ENCODE peak calls at places on chromosome 20, in eight cellular contexts. I is stomach, J is colonic mucosa, A is neural progenitor cell, B is B cell, U is OCI-LY7, G is lower leg skin, D is nephron progenitor cell. Q is an unnamed sample.

GRCh38 chr20:6744171-6744570 is 23.3 kb upstream of the BMP2 start:
- DNase-seq in I (no peak), J (no peak), A (no peak), B (no peak), U (no peak), G (no peak), D (no peak), Q (no peak)

GRCh38 chr20:19605759-19606158 is 152.3 kb upstream of the RIN2 start:
- DNase-seq in I (no peak), J (no peak), A (no peak), B (no peak), U (no peak), G (no peak), D (no peak), Q (no peak)

GRCh38 chr20:19806806-19807691 is 49.0 kb downstream of the RIN2 start:
- DNase-seq in I (no peak), J (no peak), A (no peak), B (no peak), U (no peak), G (no peak), D (no peak), Q (no peak)

GRCh38 chr20:50267041-50267865 is 76.6 kb downstream of the CEBPB start:
- DNase-seq in I (peak), J (peak), A (peak), B (no peak), U (no peak), G (peak), D (no peak), Q (no peak)

GRCh38 chr20:16245879-16246278 is 327.4 kb downstream of the KIF16B start:
- DNase-seq in I (no peak), J (no peak), A (no peak), B (no peak), U (no peak), G (no peak), D (no peak), Q (no peak)

GRCh38 chr20:10558635-10559187 is 115.1 kb downstream of the JAG1 start:
- DNase-seq in I (no peak), J (no peak), A (no peak), B (no peak), U (no peak), G (no peak), D (no peak), Q (no peak)

GRCh38 chr20:41786158-41786557 is 168.0 kb upstream of the CHD6 start:
- DNase-seq in I (no peak), J (no peak), A (no peak), B (no peak), U (no peak), G (no peak), D (no peak), Q (no peak)

GRCh38 chr20:52923123-52923543 is 49.0 kb upstream of the TSHZ2 start:
- DNase-seq in I (no peak), J (no peak), A (peak), B (no peak), U (no peak), G (no peak), D (no peak), Q (no peak)

GRCh38 chr20:14478126-14478525 is 140.7 kb upstream of the FLRT3 start:
- DNase-seq in I (no peak), J (no peak), A (no peak), B (no peak), U (no peak), G (no peak), D (no peak), Q (no peak)

GRCh38 chr20:62350098-62350628 is 16.9 kb downstream of the LAMA5 start:
- DNase-seq in I (peak), J (peak), A (no peak), B (no peak), U (no peak), G (no peak), D (no peak), Q (no peak)

GRCh38 chr20:36866681-36867485 is 9.1 kb upstream of the TLDC2 start:
- DNase-seq in I (no peak), J (no peak), A (no peak), B (no peak), U (peak), G (no peak), D (no peak), Q (no peak)

GRCh38 chr20:20184149-20184548 is 131.8 kb downstream of the CFAP61 start:
- DNase-seq in I (no peak), J (no peak), A (no peak), B (no peak), U (no peak), G (no peak), D (no peak), Q (no peak)

GRCh38 chr20:40563296-40563950 is 125.6 kb downstream of the MAFB start:
- DNase-seq in I (peak), J (peak), A (no peak), B (no peak), U (no peak), G (peak), D (no peak), Q (no peak)

GRCh38 chr20:50366270-50367103 is 143.7 kb upstream of the PTPN1 start:
- DNase-seq in I (peak), J (peak), A (no peak), B (no peak), U (no peak), G (no peak), D (no peak), Q (no peak)

GRCh38 chr20:11553603-11554002 is 364.1 kb upstream of the BTBD3 start:
- DNase-seq in I (no peak), J (no peak), A (no peak), B (no peak), U (no peak), G (no peak), D (no peak), Q (no peak)

DNA sequence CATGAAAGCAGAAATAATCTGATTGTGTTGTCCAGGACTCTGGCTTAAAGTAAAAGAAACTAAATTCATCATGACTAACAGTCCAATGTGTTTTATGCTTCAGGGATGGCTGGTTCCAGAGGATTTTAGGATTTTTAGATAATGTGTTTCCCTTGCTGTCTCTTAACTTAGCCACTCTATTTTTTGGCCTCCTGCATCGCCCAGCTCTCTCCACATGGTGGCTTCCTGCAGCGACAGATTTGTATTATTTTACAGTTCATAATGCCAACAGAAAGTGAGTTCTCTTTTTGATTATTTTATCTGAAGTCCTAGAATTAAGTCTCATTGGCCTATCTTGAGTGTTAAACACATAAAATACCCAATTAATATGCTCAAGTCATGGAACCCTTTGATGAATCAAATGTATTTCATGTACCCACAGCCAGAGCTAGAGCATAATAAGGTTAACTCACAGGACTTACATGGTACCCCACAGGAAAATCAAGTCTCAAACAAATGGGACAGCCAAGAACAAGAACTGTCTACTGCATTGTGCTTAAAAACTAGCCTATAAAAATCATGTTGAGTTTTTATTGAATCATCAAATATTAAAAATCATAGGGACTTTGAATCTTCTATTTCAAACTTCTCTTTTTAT is 582.5 kb downstream of the DOK5 start:
- DNase-seq in I (no peak), J (no peak), A (no peak), B (no peak), U (no peak), G (no peak), D (no peak), Q (no peak)
- TF ChIP-seq CTCF in I (no peak), J (peak), A (peak), B (no peak), U (peak), G (no peak), D (peak), Q (peak)

DNA sequence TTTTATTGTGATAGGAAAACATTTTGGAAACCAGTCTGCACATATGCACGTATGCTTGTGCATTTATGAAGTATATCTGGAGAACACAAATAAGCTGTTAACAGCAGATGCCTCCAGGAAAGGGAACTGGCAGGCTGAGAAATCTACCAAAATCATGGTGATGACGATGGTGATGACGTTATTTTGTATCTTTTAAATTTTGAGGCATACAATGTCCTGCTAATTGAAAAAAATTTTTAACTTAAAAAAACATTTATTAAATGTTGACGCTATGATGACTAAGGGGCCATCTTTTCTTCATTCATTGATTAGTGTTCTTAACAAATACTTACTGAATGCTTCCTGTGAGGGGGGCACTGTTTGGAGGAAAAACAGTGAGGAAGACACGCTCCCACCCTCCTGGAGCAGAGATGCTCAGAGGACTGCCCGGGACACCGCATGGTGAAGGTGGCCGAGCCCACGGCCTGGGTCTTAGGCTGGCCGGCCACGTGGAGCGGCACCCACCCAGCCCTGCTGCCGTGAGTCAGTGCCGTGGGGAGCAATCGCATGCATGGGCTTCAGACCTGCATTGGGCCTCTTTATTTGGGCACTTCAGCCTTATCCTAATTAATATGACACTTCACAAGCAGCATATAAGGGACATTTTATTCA is 15.9 kb upstream of the ENTPD6 start:
- DNase-seq in I (no peak), J (no peak), A (no peak), B (no peak), U (no peak), G (no peak), D (no peak), Q (no peak)
- TF ChIP-seq CTCF in I (no peak), J (no peak), A (no peak), B (no peak), U (no peak), G (no peak), D (no peak), Q (no peak)

DNA sequence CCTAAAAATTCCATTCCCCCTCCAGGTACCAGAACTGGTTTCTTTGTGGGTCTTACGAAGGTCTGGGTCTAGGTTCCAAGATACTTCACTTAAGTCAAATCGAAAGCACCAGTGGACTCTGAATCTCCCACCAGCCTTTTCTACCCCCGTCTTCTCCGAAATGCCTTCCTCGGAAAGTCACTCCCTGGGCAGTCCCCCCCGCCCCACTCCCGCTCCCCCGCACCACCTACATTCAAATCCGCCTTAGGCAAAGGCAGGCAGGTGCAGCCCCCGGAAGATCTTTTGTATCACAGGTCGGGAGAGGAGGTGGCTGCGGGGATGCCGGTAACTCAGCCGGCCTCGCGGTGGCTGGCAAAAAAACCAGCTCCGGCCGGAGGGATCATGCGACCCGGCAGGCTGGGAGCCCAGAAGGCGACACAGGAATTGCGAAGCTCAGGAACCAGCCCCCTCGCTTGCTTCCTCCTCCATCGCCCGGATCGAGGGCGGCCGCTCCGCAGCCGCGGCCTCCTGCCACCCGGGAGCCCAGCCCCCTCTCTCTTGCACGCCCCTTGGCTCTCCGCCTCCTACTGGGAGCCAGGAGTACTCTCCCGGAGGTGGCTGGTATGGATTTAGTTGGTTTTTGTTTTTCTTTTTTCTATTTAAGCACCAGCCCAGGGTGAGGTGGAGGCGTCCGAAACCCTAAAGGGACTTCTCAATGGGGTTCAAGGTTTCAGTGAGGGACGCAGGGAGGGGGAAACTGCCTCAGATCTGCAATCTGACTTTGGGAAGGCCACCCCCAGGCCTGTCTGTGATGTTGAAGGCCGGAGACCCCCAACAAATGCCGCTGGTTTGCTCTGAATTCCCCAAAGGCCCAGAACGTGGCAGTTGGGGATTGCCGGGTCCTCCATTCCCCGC is at the start of gene BCL2L1:
- DNase-seq in I (peak), J (peak), A (peak), B (peak), U (peak), G (peak), D (peak), Q (peak)
- TF ChIP-seq CTCF in I (peak), J (peak), A (peak), B (peak), U (peak), G (peak), D (peak), Q (peak)

GRCh38 chr20:56983813-56984212 is 282.6 kb downstream of the BMP7 start:
- DNase-seq in I (no peak), J (no peak), A (no peak), B (no peak), U (no peak), G (no peak), D (no peak), Q (no peak)
- TF ChIP-seq CTCF in I (no peak), J (no peak), A (peak), B (no peak), U (peak), G (no peak), D (no peak), Q (no peak)